ENCODE peak calls at places on chromosomes 7 and 10, in six cellular contexts. V, U, M, K, C and G are unnamed samples.

GRCh38 chr10:8054498-8055407 is at the start of gene GATA3:
- DNase-seq in M (no peak), K (no peak), C (peak; percentile 47), U (peak; percentile 82), V (peak; percentile 53), G (peak; percentile 82)

GRCh38 chr7:30841801-30842541 is 69.7 kb upstream of the AQP1 start:
- DNase-seq in U (no peak), M (no peak), K (no peak), C (no peak), V (no peak), G (no peak)

GRCh38 chr7:22248111-22248809 is 108.7 kb downstream of the RAPGEF5 start:
- DNase-seq in C (peak; percentile 15), M (no peak), V (no peak), U (no peak), K (no peak), G (no peak)

GRCh38 chr10:100656479-100656878 is 88.9 kb upstream of the PAX2 start:
- DNase-seq in C (no peak), M (no peak), K (no peak), V (no peak), U (peak; percentile 57), G (peak; percentile 55)

GRCh38 chr7:143401265-143401664 is 7.4 kb downstream of the EPHA1 start:
- DNase-seq in V (no peak), K (peak; percentile 35), U (peak; percentile 24), M (no peak), C (no peak), G (no peak)

GRCh38 chr10:14603539-14604102 is 171.1 kb downstream of the FAM107B start:
- DNase-seq in K (peak; percentile 55), V (peak; percentile 25), U (peak; percentile 27), C (peak; percentile 26), M (peak; percentile 44), G (no peak)

GRCh38 chr10:1348773-1349050 is 292.5 kb downstream of the WDR37 start:
- DNase-seq in K (no peak), C (no peak), M (no peak), V (no peak), U (no peak), G (no peak)

GRCh38 chr10:101768791-101769170 is 7.1 kb downstream of the FGF8 start:
- DNase-seq in M (no peak), C (no peak), V (no peak), K (no peak), U (no peak), G (no peak)

GRCh38 chr10:18713077-18713476 is 53.8 kb downstream of the ARL5B start:
- DNase-seq in K (no peak), C (peak; percentile 71), V (peak; percentile 56), U (no peak), M (peak; percentile 89), G (no peak)

GRCh38 chr10:20415684-20416083 is 481.4 kb downstream of the NEBL start:
- DNase-seq in M (no peak), U (no peak), V (no peak), C (no peak), K (no peak), G (no peak)

GRCh38 chr10:23173549-23174074 is 18.5 kb upstream of the PTF1A start:
- DNase-seq in U (no peak), C (no peak), V (no peak), K (no peak), M (no peak), G (no peak)